ENCODE peak calls at places on chromosomes 1 and 21, in seven cellular contexts. One of them, this sample, is unnamed.

GRCh38 chr1:243851129-243851756 is 1.2 kb upstream of the AKT3 start:
- DNase-seq in HCT116: no peak
- DNase-seq in uterus: peak
- DNase-seq in ovary: no peak
- DNase-seq in body of pancreas: no peak
- DNase-seq in transverse colon: no peak
- DNase-seq in GM12892: no peak
- DNase-seq in this sample: no peak

GRCh38 chr1:198577444-198577843 is 37.0 kb upstream of the ATP6V1G3 start:
- DNase-seq in HCT116: no peak
- DNase-seq in uterus: no peak
- DNase-seq in ovary: no peak
- DNase-seq in body of pancreas: no peak
- DNase-seq in transverse colon: no peak
- DNase-seq in GM12892: no peak
- DNase-seq in this sample: no peak

GRCh38 chr1:38073926-38074677 is 27.5 kb upstream of the POU3F1 start:
- DNase-seq in HCT116: no peak
- DNase-seq in uterus: no peak
- DNase-seq in ovary: no peak
- DNase-seq in body of pancreas: no peak
- DNase-seq in transverse colon: no peak
- DNase-seq in GM12892: no peak
- DNase-seq in this sample: no peak

GRCh38 chr1:184483101-184483813 is 96.4 kb downstream of the C1orf21 start:
- DNase-seq in HCT116: no peak
- DNase-seq in uterus: peak
- DNase-seq in ovary: no peak
- DNase-seq in body of pancreas: peak
- DNase-seq in transverse colon: peak
- DNase-seq in GM12892: no peak
- DNase-seq in this sample: no peak

GRCh38 chr1:61076728-61077675 is 5.4 kb upstream of the NFIA start:
- DNase-seq in HCT116: peak
- DNase-seq in uterus: peak
- DNase-seq in ovary: peak
- DNase-seq in body of pancreas: peak
- DNase-seq in transverse colon: peak
- DNase-seq in GM12892: no peak
- DNase-seq in this sample: peak

GRCh38 chr1:221756830-221757551 is 15.1 kb upstream of the DUSP10 start:
- DNase-seq in HCT116: no peak
- DNase-seq in uterus: no peak
- DNase-seq in ovary: no peak
- DNase-seq in body of pancreas: no peak
- DNase-seq in transverse colon: no peak
- DNase-seq in GM12892: no peak
- DNase-seq in this sample: no peak

GRCh38 chr1:18283601-18284385 is 176.2 kb downstream of the IGSF21 start:
- DNase-seq in HCT116: no peak
- DNase-seq in uterus: no peak
- DNase-seq in ovary: no peak
- DNase-seq in body of pancreas: no peak
- DNase-seq in transverse colon: no peak
- DNase-seq in GM12892: peak
- DNase-seq in this sample: no peak

GRCh38 chr1:208298593-208299233 is 54.5 kb upstream of the PLXNA2 start:
- DNase-seq in HCT116: no peak
- DNase-seq in uterus: no peak
- DNase-seq in ovary: no peak
- DNase-seq in body of pancreas: peak
- DNase-seq in transverse colon: peak
- DNase-seq in GM12892: no peak
- DNase-seq in this sample: no peak

GRCh38 chr1:228009828-228010775 is 3.3 kb downstream of the WNT3A start:
- DNase-seq in HCT116: no peak
- DNase-seq in uterus: peak
- DNase-seq in ovary: no peak
- DNase-seq in body of pancreas: no peak
- DNase-seq in transverse colon: no peak
- DNase-seq in GM12892: no peak
- DNase-seq in this sample: no peak

GRCh38 chr1:66333463-66334232 is 200.3 kb upstream of the SGIP1 start:
- DNase-seq in HCT116: no peak
- DNase-seq in uterus: no peak
- DNase-seq in ovary: no peak
- DNase-seq in body of pancreas: no peak
- DNase-seq in transverse colon: peak
- DNase-seq in GM12892: no peak
- DNase-seq in this sample: no peak

GRCh38 chr1:94396356-94396755 is 21.8 kb upstream of the ABCD3 start:
- DNase-seq in HCT116: no peak
- DNase-seq in uterus: no peak
- DNase-seq in ovary: no peak
- DNase-seq in body of pancreas: no peak
- DNase-seq in transverse colon: no peak
- DNase-seq in GM12892: no peak
- DNase-seq in this sample: no peak

GRCh38 chr1:48530727-48531351 is 58.8 kb upstream of the SPATA6 start:
- DNase-seq in HCT116: peak
- DNase-seq in uterus: no peak
- DNase-seq in ovary: peak
- DNase-seq in body of pancreas: peak
- DNase-seq in transverse colon: peak
- DNase-seq in GM12892: peak
- DNase-seq in this sample: peak

GRCh38 chr21:35203093-35204021 is 154.3 kb upstream of the RUNX1 start:
- DNase-seq in HCT116: no peak
- DNase-seq in uterus: no peak
- DNase-seq in ovary: no peak
- DNase-seq in body of pancreas: no peak
- DNase-seq in transverse colon: no peak
- DNase-seq in GM12892: no peak
- DNase-seq in this sample: no peak

GRCh38 chr1:207827488-207827830 is 75.6 kb downstream of the CD46 start:
- DNase-seq in HCT116: no peak
- DNase-seq in uterus: no peak
- DNase-seq in ovary: no peak
- DNase-seq in body of pancreas: no peak
- DNase-seq in transverse colon: no peak
- DNase-seq in GM12892: no peak
- DNase-seq in this sample: no peak

GRCh38 chr1:222643603-222643936 is 25.7 kb downstream of the MIA3 start:
- DNase-seq in HCT116: peak
- DNase-seq in uterus: peak
- DNase-seq in ovary: no peak
- DNase-seq in body of pancreas: no peak
- DNase-seq in transverse colon: no peak
- DNase-seq in GM12892: no peak
- DNase-seq in this sample: no peak

GRCh38 chr21:41460578-41461527 is 34.8 kb downstream of the MX1 start:
- DNase-seq in HCT116: peak
- DNase-seq in uterus: peak
- DNase-seq in ovary: peak
- DNase-seq in body of pancreas: peak
- DNase-seq in transverse colon: peak
- DNase-seq in GM12892: peak
- DNase-seq in this sample: peak

GRCh38 chr21:45502600-45502999 is 39.6 kb downstream of the SLC19A1 start:
- DNase-seq in HCT116: no peak
- DNase-seq in uterus: no peak
- DNase-seq in ovary: no peak
- DNase-seq in body of pancreas: no peak
- DNase-seq in transverse colon: no peak
- DNase-seq in GM12892: no peak
- DNase-seq in this sample: peak

GRCh38 chr1:226001852-226002666 is 2.9 kb upstream of the SDE2 start:
- DNase-seq in HCT116: no peak
- DNase-seq in uterus: peak
- DNase-seq in ovary: peak
- DNase-seq in body of pancreas: peak
- DNase-seq in transverse colon: peak
- DNase-seq in GM12892: no peak
- DNase-seq in this sample: peak
- TF ChIP-seq POLR2A in HCT116: no peak
- TF ChIP-seq POLR2A in uterus: no peak
- TF ChIP-seq POLR2A in ovary: no peak
- TF ChIP-seq POLR2A in body of pancreas: no peak
- TF ChIP-seq POLR2A in transverse colon: peak
- TF ChIP-seq POLR2A in GM12892: peak
- TF ChIP-seq POLR2A in this sample: no peak

DNA sequence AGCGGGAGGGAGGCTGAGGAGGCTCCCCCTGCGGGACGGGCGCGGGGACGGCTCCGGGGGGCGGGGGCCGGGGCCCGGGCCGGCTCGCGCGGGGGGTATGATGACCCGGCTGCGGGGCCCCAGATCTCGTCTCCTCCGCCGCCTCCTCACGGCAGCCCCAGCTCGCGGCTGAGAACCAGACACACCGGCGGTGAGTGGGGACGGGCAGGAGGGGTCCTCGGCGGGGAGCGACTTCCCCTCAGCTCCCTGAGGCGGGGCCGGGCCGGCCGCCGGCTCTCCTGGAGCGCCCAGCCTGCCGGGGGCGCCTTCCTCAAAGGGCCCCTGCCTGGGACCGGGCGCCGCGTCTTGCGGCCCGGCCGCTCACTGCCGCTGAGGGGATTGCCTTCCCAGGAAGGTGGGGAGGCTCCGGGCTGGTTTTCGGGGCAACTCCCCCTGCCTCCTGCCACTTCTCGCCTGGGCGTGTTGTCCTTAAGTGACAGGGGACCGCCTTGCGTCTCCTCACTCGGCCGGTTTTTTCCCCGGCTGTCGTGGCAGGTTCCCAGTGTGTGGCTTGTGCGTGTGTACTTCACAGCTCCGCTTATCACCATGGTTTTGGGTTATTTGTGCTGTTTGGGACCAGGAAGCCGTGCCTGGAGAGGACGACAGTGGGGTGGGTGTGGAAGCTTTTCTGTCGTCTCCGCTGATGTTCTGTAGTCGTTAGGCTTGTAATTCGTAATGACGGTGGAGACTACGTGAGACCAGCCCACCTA is 800 bp downstream of the HIPK1 start:
- DNase-seq in HCT116: no peak
- DNase-seq in uterus: peak
- DNase-seq in ovary: peak
- DNase-seq in body of pancreas: peak
- DNase-seq in transverse colon: peak
- DNase-seq in GM12892: peak
- DNase-seq in this sample: peak
- TF ChIP-seq POLR2A in HCT116: no peak
- TF ChIP-seq POLR2A in uterus: no peak
- TF ChIP-seq POLR2A in ovary: no peak
- TF ChIP-seq POLR2A in body of pancreas: peak
- TF ChIP-seq POLR2A in transverse colon: peak
- TF ChIP-seq POLR2A in GM12892: no peak
- TF ChIP-seq POLR2A in this sample: no peak

DNA sequence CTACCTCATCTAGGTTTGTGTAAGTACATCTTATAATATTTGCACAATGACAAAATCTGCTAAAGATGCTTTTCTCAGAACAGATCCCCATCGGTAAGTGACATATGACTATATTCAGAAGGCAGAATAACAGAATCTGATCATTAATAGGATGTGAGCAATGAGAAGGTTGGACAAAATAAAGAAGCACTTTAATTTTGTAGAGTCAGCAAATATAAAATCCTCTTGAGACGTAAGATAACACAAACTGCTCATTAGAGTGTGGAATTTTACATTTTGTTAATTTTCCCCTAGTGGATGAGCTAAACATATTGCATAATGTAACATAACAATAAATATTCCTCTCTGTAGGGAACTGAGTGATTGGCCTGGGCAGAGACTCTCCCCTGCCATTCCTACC is 658.4 kb upstream of the ZP4 start:
- DNase-seq in HCT116: no peak
- DNase-seq in uterus: no peak
- DNase-seq in ovary: no peak
- DNase-seq in body of pancreas: no peak
- DNase-seq in transverse colon: no peak
- DNase-seq in GM12892: no peak
- DNase-seq in this sample: no peak
- TF ChIP-seq POLR2A in HCT116: no peak
- TF ChIP-seq POLR2A in uterus: no peak
- TF ChIP-seq POLR2A in ovary: no peak
- TF ChIP-seq POLR2A in body of pancreas: no peak
- TF ChIP-seq POLR2A in transverse colon: no peak
- TF ChIP-seq POLR2A in GM12892: no peak
- TF ChIP-seq POLR2A in this sample: no peak

GRCh38 chr1:156193208-156193487 is 756 bp upstream of the SLC25A44 start:
- DNase-seq in HCT116: no peak
- DNase-seq in uterus: no peak
- DNase-seq in ovary: no peak
- DNase-seq in body of pancreas: no peak
- DNase-seq in transverse colon: no peak
- DNase-seq in GM12892: no peak
- DNase-seq in this sample: no peak

GRCh38 chr1:156194300-156194652 is 372 bp downstream of the SLC25A44 start:
- DNase-seq in HCT116: no peak
- DNase-seq in uterus: no peak
- DNase-seq in ovary: no peak
- DNase-seq in body of pancreas: no peak
- DNase-seq in transverse colon: no peak
- DNase-seq in GM12892: no peak
- DNase-seq in this sample: no peak

GRCh38 chr1:156191292-156191954 is 2.5 kb upstream of the SLC25A44 start:
- DNase-seq in HCT116: no peak
- DNase-seq in uterus: no peak
- DNase-seq in ovary: no peak
- DNase-seq in body of pancreas: no peak
- DNase-seq in transverse colon: no peak
- DNase-seq in GM12892: no peak
- DNase-seq in this sample: no peak

GRCh38 chr1:156195853-156196252 is 1.9 kb downstream of the SLC25A44 start:
- DNase-seq in HCT116: no peak
- DNase-seq in uterus: no peak
- DNase-seq in ovary: no peak
- DNase-seq in body of pancreas: no peak
- DNase-seq in transverse colon: no peak
- DNase-seq in GM12892: no peak
- DNase-seq in this sample: no peak

DNA sequence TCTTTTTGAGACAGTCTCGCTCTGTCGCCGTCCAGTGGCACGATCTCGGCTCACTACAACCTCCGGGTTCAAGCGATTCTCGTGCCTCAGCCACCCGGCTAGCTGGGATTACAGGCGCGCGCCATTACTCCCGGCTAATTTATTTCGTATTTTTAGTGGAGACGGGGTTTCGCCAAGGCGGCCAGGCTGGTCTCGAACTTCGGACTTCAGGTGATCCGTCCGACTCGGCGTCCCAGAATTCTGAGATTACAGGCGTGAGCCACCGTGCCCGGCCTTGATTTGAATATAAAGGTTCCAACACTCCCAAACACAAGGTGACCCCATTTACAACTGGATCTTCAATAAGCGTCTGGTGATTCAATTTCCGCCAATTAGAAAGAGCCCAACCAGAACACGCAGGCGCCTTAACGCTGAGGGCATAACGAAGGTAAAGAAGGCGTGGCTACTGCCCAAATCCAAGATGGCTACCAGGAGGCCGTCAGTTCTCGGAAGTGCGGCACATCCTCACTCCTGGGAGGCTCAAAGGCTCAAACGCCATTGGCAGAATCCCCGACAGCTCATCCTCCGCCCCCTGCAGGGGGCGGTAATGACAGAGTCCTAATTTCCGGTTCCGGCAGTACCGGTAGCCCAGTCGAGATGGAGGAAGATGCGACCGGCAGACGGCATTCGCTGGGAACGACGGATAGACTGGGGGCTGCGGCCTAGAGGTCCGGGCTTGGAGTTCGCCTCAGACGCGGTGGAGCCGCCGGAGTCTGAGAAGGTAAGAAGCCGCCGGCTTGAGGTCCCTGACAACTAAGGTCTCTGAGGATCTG is at the start of gene SLC25A44:
- DNase-seq in HCT116: peak
- DNase-seq in uterus: peak
- DNase-seq in ovary: peak
- DNase-seq in body of pancreas: peak
- DNase-seq in transverse colon: peak
- DNase-seq in GM12892: peak
- DNase-seq in this sample: peak
- TF ChIP-seq POLR2A in HCT116: peak
- TF ChIP-seq POLR2A in uterus: peak
- TF ChIP-seq POLR2A in ovary: peak
- TF ChIP-seq POLR2A in body of pancreas: peak
- TF ChIP-seq POLR2A in transverse colon: peak
- TF ChIP-seq POLR2A in GM12892: peak
- TF ChIP-seq POLR2A in this sample: peak

This sample was measured in right lobe of liver.